ENCODE peak calls at places on chromosomes 13 and 19, in ten cellular contexts. R is posterior cingulate gyrus; F is T-helper 17 cell; U is GM10248; P is HFFc6; H is stimulated activated CD8-positive, alpha-beta memory T cell treated with anti-CD3 and anti-CD28 coated beads, Interleukin-15, amount 100 ng/mL, for 4 hours; E is fibroblast of the aortic adventitia; V is mammary epithelial cell; K is CD8-positive, alpha-beta memory T cell; A is activated naive CD8-positive, alpha-beta T cell treated with anti-CD3 and anti-CD28 coated beads, Interleukin-2, amount 50 U/mL, for 16 hours. Z is an unnamed sample.

GRCh38 chr19:991932-992669 is 8.0 kb downstream of the WDR18 start:
- DNase-seq in R (no peak), F (no peak), U (no peak), P (no peak), H (no peak), E (no peak), V (no peak), K (no peak), A (no peak), Z (no peak)

GRCh38 chr19:39996218-39996810 is 546 bp upstream of the ZNF546 start:
- DNase-seq in R (peak; percentile 29), F (no peak), U (peak; percentile 33), P (peak; percentile 81), H (peak; percentile 12), E (peak; percentile 64), V (peak; percentile 66), K (no peak), A (no peak), Z (peak; percentile 50)

GRCh38 chr13:40682449-40683240 is 16.2 kb upstream of the FOXO1 start:
- DNase-seq in R (no peak), F (no peak), U (no peak), P (peak; percentile 10), H (no peak), E (peak; percentile 60), V (no peak), K (peak; percentile 50), A (no peak), Z (no peak)

GRCh38 chr19:19399733-19400438 is 5.6 kb upstream of the GATAD2A start:
- DNase-seq in R (no peak), F (no peak), U (no peak), P (no peak), H (no peak), E (peak; percentile 53), V (no peak), K (no peak), A (no peak), Z (no peak)

GRCh38 chr19:40623403-40624239 is 22.5 kb downstream of the LTBP4 start:
- DNase-seq in R (no peak), F (no peak), U (no peak), P (no peak), H (no peak), E (peak; percentile 88), V (no peak), K (no peak), A (no peak), Z (no peak)

GRCh38 chr19:16778796-16779411 is 50.3 kb upstream of the SIN3B start:
- DNase-seq in R (peak; percentile 36), F (no peak), U (peak; percentile 57), P (peak; percentile 56), H (no peak), E (peak; percentile 48), V (peak; percentile 40), K (peak; percentile 23), A (no peak), Z (peak; percentile 37)

GRCh38 chr19:34687348-34687747 is 9.9 kb downstream of the ZNF302 start:
- DNase-seq in R (no peak), F (no peak), U (no peak), P (no peak), H (no peak), E (no peak), V (no peak), K (no peak), A (no peak), Z (no peak)

GRCh38 chr13:72983085-72983768 is 75.6 kb upstream of the KLF5 start:
- DNase-seq in R (no peak), F (no peak), U (no peak), P (peak; percentile 79), H (no peak), E (peak; percentile 78), V (peak; percentile 33), K (no peak), A (no peak), Z (peak; percentile 69)

GRCh38 chr19:44891016-44891882 is at the start of gene TOMM40:
- DNase-seq in R (peak; percentile 99), F (peak; percentile 100), U (no peak), P (peak; percentile 100), H (no peak), E (no peak), V (no peak), K (no peak), A (no peak), Z (no peak)

GRCh38 chr13:98445340-98446233 is 131.3 kb downstream of the STK24 start:
- DNase-seq in R (peak; percentile 76), F (peak; percentile 70), U (peak; percentile 91), P (peak; percentile 32), H (peak; percentile 44), E (peak; percentile 59), V (peak; percentile 50), K (peak; percentile 74), A (peak; percentile 56), Z (no peak)

GRCh38 chr19:51293571-51294210 is 17.8 kb upstream of the IGLON5 start:
- DNase-seq in R (no peak), F (no peak), U (no peak), P (no peak), H (no peak), E (no peak), V (no peak), K (no peak), A (no peak), Z (no peak)

GRCh38 chr13:42992585-42993122 is 613 bp upstream of the EPSTI1 start:
- DNase-seq in R (no peak), F (no peak), U (peak; percentile 63), P (no peak), H (no peak), E (no peak), V (no peak), K (peak; percentile 69), A (no peak), Z (no peak)

GRCh38 chr19:12995596-12996541 is 594 bp downstream of the NFIX start:
- DNase-seq in R (no peak), F (no peak), U (peak; percentile 64), P (peak; percentile 48), H (no peak), E (no peak), V (peak; percentile 47), K (no peak), A (no peak), Z (no peak)

GRCh38 chr13:111953546-111954178 is 113.3 kb upstream of the SOX1 start:
- DNase-seq in R (no peak), F (no peak), U (no peak), P (no peak), H (no peak), E (no peak), V (no peak), K (no peak), A (no peak), Z (no peak)

GRCh38 chr13:111865046-111865445 is 201.9 kb upstream of the SOX1 start:
- DNase-seq in R (no peak), F (no peak), U (no peak), P (no peak), H (no peak), E (no peak), V (no peak), K (no peak), A (no peak), Z (no peak)

GRCh38 chr19:1386945-1387683 is 3.4 kb downstream of the NDUFS7 start:
- DNase-seq in R (no peak), F (no peak), U (no peak), P (no peak), H (no peak), E (no peak), V (no peak), K (no peak), A (no peak), Z (no peak)

GRCh38 chr13:91346848-91347211 is 657 bp upstream of the MIR17HG start:
- DNase-seq in R (peak; percentile 6), F (peak; percentile 20), U (peak; percentile 17), P (no peak), H (no peak), E (no peak), V (peak; percentile 32), K (no peak), A (peak; percentile 7), Z (no peak)

GRCh38 chr19:55369651-55370304 is 485 bp downstream of the IL11 start:
- DNase-seq in R (no peak), F (no peak), U (no peak), P (peak; percentile 84), H (no peak), E (peak; percentile 61), V (peak; percentile 50), K (peak; percentile 25), A (no peak), Z (peak; percentile 52)

GRCh38 chr19:367561-367960 is 23.0 kb upstream of the MIER2 start:
- DNase-seq in R (no peak), F (no peak), U (no peak), P (no peak), H (no peak), E (no peak), V (no peak), K (no peak), A (no peak), Z (no peak)

GRCh38 chr19:5627395-5627904 is 4.6 kb downstream of the SAFB start:
- DNase-seq in R (peak; percentile 26), F (no peak), U (peak; percentile 66), P (no peak), H (no peak), E (peak; percentile 26), V (no peak), K (no peak), A (no peak), Z (no peak)

GRCh38 chr19:50772408-50773311 is 2.4 kb downstream of the GPR32 start:
- DNase-seq in R (no peak), F (no peak), U (peak; percentile 50), P (no peak), H (no peak), E (peak; percentile 18), V (no peak), K (no peak), A (no peak), Z (no peak)

GRCh38 chr19:18833849-18834643 is 2.3 kb downstream of the UPF1 start:
- DNase-seq in R (no peak), F (no peak), U (no peak), P (no peak), H (no peak), E (no peak), V (no peak), K (no peak), A (no peak), Z (no peak)

GRCh38 chr19:8731428-8732169 is 10.2 kb downstream of the OR2Z1 start:
- DNase-seq in R (no peak), F (no peak), U (no peak), P (no peak), H (no peak), E (no peak), V (no peak), K (no peak), A (no peak), Z (no peak)

GRCh38 chr13:95556981-95557380 is 4.5 kb downstream of the CLDN10 start:
- DNase-seq in R (no peak), F (no peak), U (no peak), P (no peak), H (no peak), E (no peak), V (no peak), K (no peak), A (no peak), Z (no peak)

GRCh38 chr19:23116802-23117571 is at the start of gene ZNF730:
- DNase-seq in R (peak; percentile 52), F (peak; percentile 26), U (peak; percentile 79), P (peak; percentile 40), H (peak; percentile 10), E (peak; percentile 74), V (peak; percentile 80), K (peak; percentile 0), A (peak; percentile 11), Z (no peak)

GRCh38 chr13:92994056-92994455 is 232.6 kb upstream of the GPC6 start:
- DNase-seq in R (no peak), F (no peak), U (no peak), P (no peak), H (no peak), E (peak; percentile 35), V (peak; percentile 78), K (no peak), A (no peak), Z (peak; percentile 76)

GRCh38 chr13:76512676-76513277 is 373.4 kb downstream of the KCTD12 start:
- DNase-seq in R (no peak), F (no peak), U (no peak), P (peak; percentile 68), H (no peak), E (peak; percentile 95), V (peak; percentile 76), K (no peak), A (no peak), Z (peak; percentile 43)

GRCh38 chr19:50315773-50316448 is 13.3 kb downstream of the KCNC3 start:
- DNase-seq in R (no peak), F (no peak), U (peak; percentile 83), P (peak; percentile 5), H (no peak), E (no peak), V (no peak), K (no peak), A (no peak), Z (no peak)